ENCODE peak calls at places on chromosomes 16 and 17, in five cellular contexts. H is HL-60, E is heart right ventricle, O is fibroblast of lung, M is HFF-Myc. I is an unnamed sample.

GRCh38 chr17:81397314-81398169 is 2.3 kb downstream of the BAHCC1 start:
- DNase-seq in M (no peak), H (no peak), O (peak), E (no peak), I (no peak)

GRCh38 chr16:17519556-17519955 is 48.8 kb upstream of the XYLT1 start:
- DNase-seq in H (no peak), E (no peak), M (no peak), O (no peak), I (no peak)

GRCh38 chr16:47725188-47725695 is 264.1 kb downstream of the PHKB start:
- DNase-seq in E (no peak), H (no peak), O (no peak), M (no peak), I (no peak)

GRCh38 chr17:37292429-37293139 is 83.2 kb upstream of the C17orf78 start:
- DNase-seq in E (no peak), M (no peak), H (peak), O (peak), I (no peak)

GRCh38 chr17:32323784-32324590 is 18.0 kb downstream of the C17orf75 start:
- DNase-seq in E (no peak), O (no peak), H (no peak), M (no peak), I (no peak)

GRCh38 chr16:85465328-85466307 is 147.5 kb upstream of the GSE1 start:
- DNase-seq in E (peak), O (peak), M (no peak), H (no peak), I (no peak)

GRCh38 chr16:5042574-5043171 is 8.9 kb upstream of the NAGPA start:
- DNase-seq in M (no peak), H (no peak), E (no peak), O (no peak), I (no peak)

GRCh38 chr16:68590201-68590994 is 51.3 kb downstream of the ZFP90 start:
- DNase-seq in H (peak), O (peak), M (peak), E (peak), I (no peak)

GRCh38 chr16:85309656-85310587 is 197.7 kb upstream of the CIBAR2 start:
- DNase-seq in H (no peak), O (no peak), M (no peak), E (peak), I (no peak)

GRCh38 chr17:17111401-17112393 is 69.4 kb downstream of the MPRIP start:
- DNase-seq in H (no peak), M (no peak), O (no peak), E (no peak), I (no peak)

GRCh38 chr16:50021509-50021908 is 3.5 kb upstream of the CNEP1R1 start:
- DNase-seq in O (no peak), M (no peak), E (no peak), H (no peak), I (no peak)

DNA sequence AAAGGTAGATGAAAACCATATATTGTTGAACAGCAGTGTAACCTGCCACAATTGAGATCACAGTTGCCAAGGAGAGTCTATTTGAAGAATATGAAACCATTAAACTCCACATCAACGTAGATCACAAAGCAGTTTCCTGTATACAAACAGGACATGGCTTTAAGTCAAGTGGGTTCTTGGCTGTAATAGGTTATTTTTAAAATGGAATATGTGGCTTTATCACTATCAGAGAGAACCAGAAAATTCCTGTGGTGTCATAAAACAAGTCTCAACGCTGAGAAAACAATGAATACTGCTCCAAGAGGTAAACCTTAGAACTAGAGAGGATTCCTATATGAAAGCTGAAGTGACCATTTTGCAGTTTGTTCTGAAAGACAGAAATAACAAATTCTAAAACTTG is 999.7 kb downstream of the CDH11 start:
- DNase-seq in H (no peak), E (no peak), M (no peak), O (no peak), I (no peak)
- TF ChIP-seq CTCF in H (no peak), E (no peak), M (no peak), O (no peak), I (no peak)

DNA sequence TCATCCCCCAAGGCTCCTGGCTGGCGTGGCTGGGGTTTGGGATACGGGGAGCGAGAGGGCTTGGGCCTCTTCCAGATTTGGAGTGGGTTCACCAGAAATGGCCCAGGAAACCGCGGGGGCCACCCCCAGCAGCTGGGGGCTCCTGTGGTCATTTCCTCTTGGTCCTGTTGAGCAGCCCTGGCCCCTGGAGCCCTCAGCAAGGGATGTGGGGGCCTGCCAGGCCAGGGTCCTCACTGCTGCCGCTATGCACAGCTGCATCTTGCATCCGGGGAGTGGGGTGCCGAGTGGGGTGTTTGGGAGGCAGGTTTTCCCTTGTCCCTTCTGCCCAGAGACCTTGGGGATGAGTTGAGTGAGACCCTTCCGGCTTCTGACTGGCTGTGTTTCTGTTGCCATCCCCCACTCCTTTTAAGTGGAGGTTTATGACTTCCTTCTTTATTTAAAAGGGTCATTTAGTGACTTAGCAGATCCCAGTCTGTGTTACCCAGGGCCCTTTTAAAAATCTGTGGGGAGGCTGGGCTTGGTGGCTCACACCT is 319.8 kb downstream of the SEC14L1 start:
- DNase-seq in H (peak), E (no peak), O (no peak), M (no peak), I (no peak)
- H3K4me3 ChIP-seq in H (peak), E (peak), O (no peak), M (no peak), I (no peak)

DNA sequence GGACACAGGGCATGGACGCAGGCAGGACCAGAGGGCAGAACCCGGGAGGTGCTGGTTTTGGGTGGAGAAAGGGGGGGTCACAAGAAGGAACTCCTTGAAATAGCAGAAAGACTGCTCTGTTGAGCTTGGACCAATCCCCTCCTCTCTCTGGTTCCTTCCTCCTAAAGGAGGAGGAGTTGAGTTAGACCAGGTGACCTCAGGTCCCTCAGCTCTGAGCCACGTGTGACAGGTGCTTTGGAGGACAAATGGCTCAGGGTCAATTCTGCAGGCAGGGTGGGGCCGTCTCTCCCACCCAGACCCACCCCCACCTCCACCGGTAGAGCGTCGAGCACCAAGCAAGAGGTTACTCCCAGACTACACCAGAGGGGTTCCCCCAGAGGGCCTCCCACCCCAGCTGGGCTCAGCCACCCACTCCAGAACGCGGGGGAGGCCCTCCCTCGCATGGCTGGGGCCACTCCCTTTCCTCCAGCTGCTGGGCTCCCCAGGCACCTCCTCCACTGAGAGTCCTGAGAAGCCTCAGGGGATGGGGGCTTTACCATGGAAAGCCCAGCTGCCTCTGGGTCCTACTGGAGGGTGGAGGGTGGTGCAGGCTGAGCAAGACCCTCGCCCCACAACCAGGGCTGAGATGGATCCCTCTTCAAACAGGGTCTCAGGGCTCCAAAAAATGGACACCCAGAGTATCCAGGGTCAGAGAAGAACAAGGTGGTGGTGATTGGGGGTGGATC is 7.7 kb downstream of the MYO1C start:
- DNase-seq in E (peak), O (peak), M (no peak), H (no peak), I (no peak)
- TF ChIP-seq CTCF in E (no peak), O (no peak), M (no peak), H (no peak), I (no peak)

GRCh38 chr16:66043326-66043725 is 323.2 kb upstream of the CDH5 start:
- DNase-seq in O (no peak), M (no peak), H (no peak), E (no peak), I (no peak)

GRCh38 chr16:66044089-66044488 is 322.4 kb upstream of the CDH5 start:
- DNase-seq in E (no peak), M (no peak), H (no peak), O (no peak), I (no peak)

GRCh38 chr16:66044616-66045015 is 321.9 kb upstream of the CDH5 start:
- DNase-seq in O (no peak), M (no peak), H (no peak), E (no peak), I (no peak)

GRCh38 chr16:66041907-66042306 is 324.6 kb upstream of the CDH5 start:
- DNase-seq in E (no peak), H (no peak), O (no peak), M (no peak), I (no peak)

DNA sequence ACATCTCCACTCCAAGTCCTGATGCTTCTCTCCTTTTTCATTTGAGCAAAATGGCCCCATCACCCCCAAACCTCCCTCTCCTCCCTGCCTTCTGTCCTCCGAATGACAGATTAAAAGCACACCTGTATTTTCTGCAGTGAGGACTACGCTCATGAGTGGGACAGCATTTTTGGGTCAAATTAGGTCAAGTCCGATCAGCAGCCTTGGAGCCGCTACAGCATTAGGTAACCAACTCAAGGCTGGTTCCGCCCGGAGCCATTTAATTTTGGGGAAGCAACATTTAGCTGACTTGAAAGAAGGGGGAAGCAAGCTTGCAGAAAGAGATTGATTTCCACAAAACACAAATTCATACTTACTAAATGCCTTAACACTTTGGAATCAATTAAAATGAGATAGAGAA is 324.1 kb upstream of the CDH5 start:
- DNase-seq in M (no peak), E (no peak), H (no peak), O (no peak), I (no peak)
- H3K4me3 ChIP-seq in M (no peak), E (no peak), H (no peak), O (no peak), I (no peak)

GRCh38 chr16:65180986-65181710 is 59.3 kb upstream of the CDH11 start:
- DNase-seq in M (peak), O (peak), E (no peak), H (no peak), I (no peak)
- TF ChIP-seq CTCF in M (no peak), O (no peak), E (no peak), H (no peak), I (no peak)

GRCh38 chr17:41304091-41304490 is 1.4 kb upstream of the KRTAP29-1 start:
- DNase-seq in E (no peak), M (no peak), O (no peak), H (no peak), I (no peak)

GRCh38 chr17:41301916-41302901 is at the start of gene KRTAP29-1:
- DNase-seq in M (no peak), E (peak), H (no peak), O (no peak), I (no peak)

GRCh38 chr17:41302981-41303380 is 330 bp upstream of the KRTAP29-1 start:
- DNase-seq in M (no peak), H (no peak), O (no peak), E (no peak), I (no peak)

GRCh38 chr17:41301204-41301790 is 1.4 kb downstream of the KRTAP29-1 start:
- DNase-seq in M (no peak), H (no peak), O (no peak), E (no peak), I (no peak)

GRCh38 chr17:41298458-41299135 is 4.1 kb downstream of the KRTAP29-1 start:
- DNase-seq in O (no peak), H (no peak), E (no peak), M (no peak), I (no peak)
- H3K4me3 ChIP-seq in O (no peak), H (no peak), E (no peak), M (no peak), I (no peak)

GRCh38 chr17:38918129-38918913 is 7.1 kb upstream of the LASP1NB start:
- DNase-seq in E (no peak), H (no peak), M (no peak), O (no peak), I (no peak)
- TF ChIP-seq CTCF in E (no peak), H (no peak), M (peak), O (no peak), I (no peak)